ENCODE peak calls at places on chromosomes 5 and 9, in six cellular contexts. O is hippocampal formation; L is HT1080; P is heart right ventricle; J is stimulated activated CD4-positive, alpha-beta T cell treated with anti-CD3 and anti-CD28 coated beads, Interleukin-1b, Interleukin-23, amount 100 ng/mL, for 24 hours; N is left cardiac atrium. W is an unnamed sample.

GRCh38 chr9:127168756-127169506 is 46.5 kb upstream of the ANGPTL2 start:
- DNase-seq in O (no peak), L (no peak), P (no peak), J (no peak), N (no peak), W (no peak)

GRCh38 chr5:157167219-157167621 is 1.2 kb upstream of the GARIN3 start:
- DNase-seq in O (no peak), L (peak), P (no peak), J (no peak), N (no peak), W (no peak)

GRCh38 chr9:137833721-137834613 is 43.6 kb upstream of the CACNA1B start:
- DNase-seq in O (no peak), L (no peak), P (no peak), J (no peak), N (no peak), W (no peak)

GRCh38 chr9:89999534-90000370 is 394.9 kb downstream of the GADD45G start:
- DNase-seq in O (peak), L (peak), P (peak), J (peak), N (peak), W (peak)

GRCh38 chr5:159163700-159164044 is 45.7 kb downstream of the RNF145 start:
- DNase-seq in O (no peak), L (no peak), P (no peak), J (no peak), N (no peak), W (no peak)

GRCh38 chr9:95349109-95350038 is 31.9 kb upstream of the FANCC start:
- DNase-seq in O (no peak), L (no peak), P (no peak), J (no peak), N (no peak), W (no peak)

GRCh38 chr9:32395483-32396216 is 11.2 kb downstream of the ACO1 start:
- DNase-seq in O (no peak), L (peak), P (peak), J (no peak), N (peak), W (peak)

GRCh38 chr5:3489221-3489620 is 106.4 kb upstream of the IRX1 start:
- DNase-seq in O (no peak), L (no peak), P (no peak), J (no peak), N (no peak), W (no peak)

GRCh38 chr9:115691097-115691496 is 462.5 kb upstream of the PAPPA start:
- DNase-seq in O (no peak), L (peak), P (no peak), J (no peak), N (no peak), W (no peak)

W was measured in thyroid gland.